ENCODE peak calls at places on chromosomes 7 and 10, in ten cellular contexts. K is uterus, V is Right ventricle myocardium superior, H is HEK293T, B is choroid plexus epithelial cell, Z is T-helper 1 cell, S is cardiac muscle cell, N is KBM-7, Y is fibroblast of villous mesenchyme, F is AG20443. O is an unnamed sample.

GRCh38 chr7:13882051-13882450 is 107.4 kb downstream of the ETV1 start:
- DNase-seq in K (no peak), V (no peak), H (no peak), B (no peak), Z (no peak), S (no peak), N (no peak), Y (no peak), F (no peak), O (no peak)

GRCh38 chr10:16716051-16716450 is 101.2 kb downstream of the RSU1 start:
- DNase-seq in K (no peak), V (no peak), H (no peak), B (no peak), Z (no peak), S (no peak), N (no peak), Y (no peak), F (no peak), O (no peak)

GRCh38 chr7:7790041-7790751 is 71.8 kb upstream of the RPA3 start:
- DNase-seq in K (no peak), V (no peak), H (no peak), B (peak; percentile 63), Z (no peak), S (no peak), N (no peak), Y (no peak), F (no peak), O (no peak)

GRCh38 chr7:7799138-7799537 is 80.7 kb upstream of the RPA3 start:
- DNase-seq in K (no peak), V (no peak), H (no peak), B (peak; percentile 40), Z (no peak), S (no peak), N (no peak), Y (peak; percentile 85), F (peak; percentile 18), O (peak; percentile 79)

GRCh38 chr7:142523821-142524460 is 225.3 kb upstream of the PRSS1 start:
- DNase-seq in K (no peak), V (no peak), H (no peak), B (peak; percentile 39), Z (no peak), S (no peak), N (no peak), Y (no peak), F (no peak), O (no peak)

GRCh38 chr7:55567495-55568070 is 4.7 kb downstream of the VOPP1 start:
- DNase-seq in K (no peak), V (no peak), H (no peak), B (no peak), Z (no peak), S (no peak), N (no peak), Y (no peak), F (no peak), O (no peak)

GRCh38 chr10:102408728-102409603 is 9.6 kb downstream of the PSD start:
- DNase-seq in K (peak; percentile 84), V (no peak), H (peak; percentile 54), B (peak; percentile 44), Z (peak; percentile 44), S (peak; percentile 77), N (no peak), Y (peak; percentile 65), F (peak; percentile 57), O (peak; percentile 35)

GRCh38 chr10:103451091-103451801 is 924 bp downstream of the CALHM2 start:
- DNase-seq in K (peak; percentile 79), V (peak; percentile 89), H (no peak), B (peak; percentile 17), Z (peak; percentile 68), S (no peak), N (peak; percentile 67), Y (peak; percentile 37), F (peak; percentile 87), O (no peak)

GRCh38 chr7:149838224-149838991 is at the start of gene ZNF862:
- DNase-seq in K (peak; percentile 97), V (peak; percentile 100), H (peak; percentile 100), B (peak; percentile 99), Z (peak; percentile 98), S (peak; percentile 100), N (peak; percentile 98), Y (peak; percentile 97), F (peak; percentile 99), O (peak; percentile 99)

GRCh38 chr7:19442016-19442785 is 266.6 kb downstream of the POLR1F start:
- DNase-seq in K (no peak), V (no peak), H (peak; percentile 47), B (peak; percentile 95), Z (no peak), S (peak; percentile 58), N (peak; percentile 11), Y (peak; percentile 77), F (peak; percentile 73), O (no peak)

GRCh38 chr7:139515266-139515665 is 8.2 kb upstream of the CLEC2L start:
- DNase-seq in K (no peak), V (no peak), H (no peak), B (no peak), Z (no peak), S (no peak), N (no peak), Y (no peak), F (no peak), O (no peak)

O was measured in NCI-H1930.